ENCODE peak calls at places on chromosomes 2 and 18, in seven cellular contexts. I is neural progenitor cell, D is spleen, L is neural crest cell, M is coronary artery, F is MCF 10A, Q is prostate gland. C is an unnamed sample.

GRCh38 chr2:189014426-189015138 is 40.4 kb downstream of the COL3A1 start:
- DNase-seq in D (no peak), Q (no peak), I (no peak), M (no peak), F (no peak), L (no peak), C (no peak)

GRCh38 chr18:3973191-3973590 is 481.9 kb downstream of the DLGAP1 start:
- DNase-seq in D (no peak), M (no peak), F (no peak), I (no peak), Q (no peak), L (no peak), C (no peak)

GRCh38 chr2:106192752-106193490 is 1.2 kb downstream of the UXS1 start:
- DNase-seq in F (peak), D (no peak), I (peak), L (peak), M (no peak), Q (no peak), C (no peak)

GRCh38 chr2:46075848-46076247 is 221.4 kb upstream of the EPAS1 start:
- DNase-seq in L (no peak), D (no peak), M (no peak), Q (no peak), I (no peak), F (no peak), C (no peak)

GRCh38 chr2:233380132-233381012 is 26.1 kb downstream of the DGKD start:
- DNase-seq in Q (no peak), M (no peak), D (no peak), L (no peak), F (no peak), I (no peak), C (no peak)

GRCh38 chr18:68267583-68267982 is 447.3 kb downstream of the TMX3 start:
- DNase-seq in Q (no peak), F (peak), M (no peak), D (no peak), L (no peak), I (no peak), C (no peak)

GRCh38 chr2:105447476-105447875 is 48.6 kb upstream of the FHL2 start:
- DNase-seq in F (no peak), I (no peak), Q (no peak), L (no peak), D (no peak), M (no peak), C (no peak)

GRCh38 chr2:158716091-158716815 is 78.9 kb upstream of the DAPL1 start:
- DNase-seq in M (no peak), L (peak), D (no peak), Q (no peak), I (peak), F (no peak), C (no peak)

GRCh38 chr2:109128466-109129355 is at the start of gene SH3RF3:
- DNase-seq in Q (peak), M (peak), L (peak), I (peak), D (peak), F (peak), C (no peak)

GRCh38 chr2:6949009-6949351 is 31.8 kb downstream of the RNF144A start:
- DNase-seq in M (peak), Q (no peak), D (no peak), L (no peak), I (no peak), F (no peak), C (no peak)

GRCh38 chr18:58144671-58145285 is 100.8 kb downstream of the NEDD4L start:
- DNase-seq in D (no peak), M (no peak), Q (peak), F (no peak), I (no peak), L (no peak), C (no peak)

GRCh38 chr2:241795021-241795999 is 13.7 kb upstream of the NEU4 start:
- DNase-seq in L (no peak), M (no peak), D (no peak), I (no peak), F (no peak), Q (no peak), C (no peak)

GRCh38 chr18:50473896-50474295 is 86.0 kb upstream of the MAPK4 start:
- DNase-seq in M (no peak), L (no peak), F (no peak), D (no peak), I (no peak), Q (no peak), C (no peak)

GRCh38 chr2:194346189-194346588 is 1310.8 kb upstream of the SLC39A10 start:
- DNase-seq in M (no peak), L (no peak), I (peak), F (no peak), D (no peak), Q (no peak), C (no peak)

GRCh38 chr2:27977623-27978312 is 87.2 kb downstream of the BABAM2 start:
- DNase-seq in D (no peak), Q (no peak), F (peak), I (no peak), L (no peak), M (no peak), C (no peak)

GRCh38 chr2:88563134-88563533 is 64.1 kb downstream of the EIF2AK3 start:
- DNase-seq in Q (no peak), D (no peak), F (no peak), I (no peak), M (no peak), L (no peak), C (no peak)

GRCh38 chr2:42979416-42979869 is 187.1 kb upstream of the HAAO start:
- DNase-seq in Q (no peak), M (no peak), D (peak), I (no peak), F (no peak), L (no peak), C (no peak)

GRCh38 chr2:214361116-214361515 is 49.7 kb upstream of the VWC2L start:
- DNase-seq in Q (no peak), I (no peak), M (no peak), F (no peak), L (no peak), D (no peak), C (no peak)

GRCh38 chr2:13696601-13697000 is 935.9 kb upstream of the LRATD1 start:
- DNase-seq in L (no peak), F (no peak), M (no peak), D (no peak), I (no peak), Q (no peak), C (no peak)

GRCh38 chr18:31516432-31516831 is 18.5 kb downstream of the DSG2 start:
- DNase-seq in M (no peak), D (no peak), I (peak), Q (no peak), L (no peak), F (no peak), C (no peak)

GRCh38 chr18:63262369-63263335 is 56.9 kb downstream of the BCL2 start:
- DNase-seq in L (no peak), Q (no peak), M (peak), I (no peak), F (no peak), D (no peak), C (no peak)

GRCh38 chr2:161418275-161418714 is 2.2 kb downstream of the TBR1 start:
- DNase-seq in L (no peak), D (no peak), F (no peak), M (no peak), Q (no peak), I (no peak), C (no peak)

GRCh38 chr2:162242586-162243304 is 500 bp downstream of the FAP start:
- DNase-seq in Q (no peak), F (peak), M (no peak), D (no peak), L (no peak), I (peak), C (no peak)

GRCh38 chr18:45245036-45245638 is 370.1 kb upstream of the SLC14A2 start:
- DNase-seq in D (no peak), I (no peak), L (no peak), M (no peak), Q (no peak), F (no peak), C (no peak)

GRCh38 chr2:70895998-70896764 is 39.5 kb upstream of the ATP6V1B1 start:
- DNase-seq in M (no peak), I (no peak), L (no peak), F (no peak), D (no peak), Q (no peak), C (peak)

GRCh38 chr2:106306396-106306795 is 112.3 kb upstream of the UXS1 start:
- DNase-seq in I (no peak), L (no peak), M (no peak), F (no peak), D (no peak), Q (no peak), C (no peak)

GRCh38 chr2:150042844-150043503 is 444.5 kb downstream of the RND3 start:
- DNase-seq in F (no peak), L (no peak), Q (no peak), D (no peak), I (no peak), M (no peak), C (no peak)

GRCh38 chr2:150047731-150048130 is 439.7 kb downstream of the RND3 start:
- DNase-seq in Q (no peak), D (no peak), M (no peak), I (no peak), L (no peak), F (no peak), C (no peak)

GRCh38 chr2:150046211-150046610 is 441.3 kb downstream of the RND3 start:
- DNase-seq in D (no peak), F (no peak), L (no peak), Q (no peak), I (no peak), M (no peak), C (no peak)

GRCh38 chr2:150041721-150042450 is 445.6 kb downstream of the RND3 start:
- DNase-seq in M (no peak), I (no peak), L (no peak), D (no peak), Q (no peak), F (no peak), C (no peak)

DNA sequence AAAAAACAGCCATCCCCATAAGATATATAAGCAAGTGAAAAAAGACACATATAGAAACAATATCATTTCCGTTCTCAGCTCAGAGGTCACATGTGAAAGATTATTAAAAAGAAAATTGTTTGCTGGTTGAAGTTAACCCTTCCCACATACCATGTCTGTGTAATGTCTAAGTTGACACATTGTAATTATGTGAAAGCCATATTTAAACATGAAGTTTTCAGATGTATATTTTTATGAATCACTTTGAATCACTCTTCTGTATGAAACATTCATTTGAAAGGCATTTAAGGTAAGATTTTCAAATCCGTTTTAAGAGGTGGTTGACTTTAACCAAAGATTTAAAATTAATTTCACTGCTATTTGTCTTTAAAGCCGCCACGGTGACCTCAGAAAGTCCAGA is 441.9 kb downstream of the RND3 start:
- DNase-seq in M (no peak), L (no peak), I (no peak), Q (no peak), F (no peak), D (no peak), C (no peak)
- TF ChIP-seq CTCF in M (no peak), L (no peak), I (no peak), Q (no peak), F (no peak), D (no peak), C (no peak)

GRCh38 chr2:127623388-127624320 is 22.3 kb upstream of the GPR17 start:
- DNase-seq in L (no peak), M (peak), I (no peak), Q (no peak), D (peak), F (peak), C (no peak)
- TF ChIP-seq CTCF in L (no peak), M (no peak), I (no peak), Q (no peak), D (no peak), F (no peak), C (no peak)

GRCh38 chr18:59915606-59916005 is 15.8 kb downstream of the PMAIP1 start:
- DNase-seq in I (no peak), F (no peak), L (no peak), M (no peak), D (no peak), Q (no peak), C (no peak)
- TF ChIP-seq CTCF in I (no peak), F (no peak), L (no peak), M (no peak), D (no peak), Q (no peak), C (no peak)

GRCh38 chr2:237927135-237927534 is 39.7 kb upstream of the UBE2F start:
- DNase-seq in D (no peak), Q (no peak), F (no peak), M (no peak), I (peak), L (no peak), C (no peak)
- TF ChIP-seq CTCF in D (no peak), Q (no peak), F (no peak), M (no peak), I (no peak), L (no peak), C (no peak)

GRCh38 chr2:134782792-134783191 is 55.6 kb upstream of the ACMSD start:
- DNase-seq in Q (no peak), D (no peak), L (peak), F (no peak), I (peak), M (no peak), C (no peak)
- TF ChIP-seq CTCF in Q (no peak), D (no peak), L (peak), F (no peak), I (peak), M (no peak), C (peak)

DNA sequence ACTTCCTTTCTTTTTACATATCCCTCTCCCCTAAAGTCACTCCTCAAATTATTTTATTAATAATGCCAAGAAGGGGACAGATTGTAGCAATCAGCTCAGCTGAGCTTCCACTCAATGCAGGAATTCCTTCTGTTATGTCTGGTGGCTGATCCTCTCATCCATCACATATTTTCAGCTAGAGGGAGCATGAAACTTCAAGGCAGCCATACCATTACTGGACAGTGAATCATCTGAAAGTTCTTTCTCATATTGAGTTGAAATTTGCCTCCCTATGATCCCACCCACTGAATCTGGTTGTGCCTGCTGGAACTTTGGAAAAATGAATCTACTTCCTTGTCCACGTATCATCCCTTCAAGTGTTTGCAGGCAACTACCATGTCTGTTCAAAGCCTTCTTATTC is 11.2 kb downstream of the ZNF385B start:
- DNase-seq in L (no peak), Q (no peak), D (no peak), M (no peak), F (no peak), I (no peak), C (no peak)
- TF ChIP-seq CTCF in L (no peak), Q (no peak), D (no peak), M (no peak), F (peak), I (no peak), C (no peak)

DNA sequence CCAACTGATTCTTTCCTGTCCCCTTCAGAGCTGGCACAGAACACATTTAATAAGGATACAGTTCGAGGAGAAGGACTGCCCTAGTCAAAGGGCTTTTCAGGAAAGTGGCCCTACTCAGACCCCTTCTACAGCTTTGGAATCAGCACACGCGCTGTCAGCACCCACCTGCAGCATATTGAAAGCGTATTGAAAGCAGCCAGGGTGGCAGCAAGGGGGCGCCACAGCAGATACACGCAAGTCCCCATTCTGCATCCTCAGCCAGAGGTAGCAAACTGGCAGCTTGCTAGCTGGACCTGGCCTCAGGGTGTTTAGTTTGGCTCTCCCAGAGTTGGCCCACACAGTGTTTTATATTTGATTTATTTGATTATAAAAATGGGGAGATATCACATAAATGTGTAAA is 101.0 kb upstream of the NT5C1B start:
- DNase-seq in D (no peak), F (peak), I (peak), M (no peak), L (peak), Q (no peak), C (no peak)
- TF ChIP-seq CTCF in D (no peak), F (no peak), I (peak), M (no peak), L (peak), Q (no peak), C (peak)

GRCh38 chr2:85794038-85794441 is 40.2 kb downstream of the ATOH8 start:
- DNase-seq in I (no peak), F (no peak), D (no peak), M (no peak), Q (no peak), L (no peak), C (no peak)
- TF ChIP-seq CTCF in I (no peak), F (no peak), D (no peak), M (no peak), Q (no peak), L (no peak), C (no peak)

GRCh38 chr18:655445-655844 is 2.0 kb upstream of the TYMS start:
- DNase-seq in M (no peak), F (no peak), Q (no peak), L (no peak), I (no peak), D (no peak), C (no peak)

GRCh38 chr18:657998-658946 is 819 bp downstream of the TYMS start:
- DNase-seq in Q (peak), M (peak), L (peak), D (peak), F (peak), I (peak), C (peak)

GRCh38 chr18:659597-659996 is 2.1 kb downstream of the TYMS start:
- DNase-seq in F (no peak), Q (no peak), D (no peak), M (no peak), I (no peak), L (no peak), C (no peak)

GRCh38 chr18:658947-659533 is 1.6 kb downstream of the TYMS start:
- DNase-seq in Q (no peak), L (no peak), M (no peak), I (no peak), F (no peak), D (no peak), C (no peak)

DNA sequence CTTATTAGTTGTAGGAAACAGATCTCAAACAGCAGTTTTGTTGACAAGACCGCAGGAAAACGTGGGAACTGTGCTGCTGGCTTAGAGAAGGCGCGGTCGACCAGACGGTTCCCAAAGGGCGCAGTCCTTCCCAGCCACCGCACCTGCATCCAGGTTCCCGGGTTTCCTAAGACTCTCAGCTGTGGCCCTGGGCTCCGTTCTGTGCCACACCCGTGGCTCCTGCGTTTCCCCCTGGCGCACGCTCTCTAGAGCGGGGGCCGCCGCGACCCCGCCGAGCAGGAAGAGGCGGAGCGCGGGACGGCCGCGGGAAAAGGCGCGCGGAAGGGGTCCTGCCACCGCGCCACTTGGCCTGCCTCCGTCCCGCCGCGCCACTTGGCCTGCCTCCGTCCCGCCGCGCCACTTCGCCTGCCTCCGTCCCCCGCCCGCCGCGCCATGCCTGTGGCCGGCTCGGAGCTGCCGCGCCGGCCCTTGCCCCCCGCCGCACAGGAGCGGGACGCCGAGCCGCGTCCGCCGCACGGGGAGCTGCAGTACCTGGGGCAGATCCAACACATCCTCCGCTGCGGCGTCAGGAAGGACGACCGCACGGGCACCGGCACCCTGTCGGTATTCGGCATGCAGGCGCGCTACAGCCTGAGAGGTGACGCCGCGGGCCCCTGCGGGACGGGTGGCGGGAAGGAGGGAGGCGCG is at the start of gene TYMS:
- DNase-seq in Q (peak), L (peak), I (peak), M (no peak), D (peak), F (peak), C (peak)
- TF ChIP-seq CTCF in Q (no peak), L (peak), I (peak), M (no peak), D (no peak), F (no peak), C (peak)

GRCh38 chr18:24876266-24876665 is 415.8 kb downstream of the HRH4 start:
- DNase-seq in L (no peak), D (no peak), F (no peak), I (no peak), M (no peak), Q (no peak), C (no peak)

GRCh38 chr18:24875286-24875685 is 414.8 kb downstream of the HRH4 start:
- DNase-seq in D (no peak), F (no peak), M (no peak), Q (no peak), I (no peak), L (no peak), C (no peak)

GRCh38 chr18:24875761-24876160 is 415.3 kb downstream of the HRH4 start:
- DNase-seq in M (no peak), D (no peak), Q (no peak), F (no peak), L (no peak), I (peak), C (no peak)

GRCh38 chr18:24878289-24878688 is 417.9 kb downstream of the HRH4 start:
- DNase-seq in I (peak), F (peak), L (peak), D (no peak), Q (peak), M (no peak), C (no peak)
- TF ChIP-seq CTCF in I (peak), F (no peak), L (peak), D (peak), Q (no peak), M (no peak), C (peak)